ENCODE peak calls at places on chromosome 15, in four cellular contexts. X is Panc1, R is upper lobe of left lung, L is AG04450. T is an unnamed sample.

GRCh38 chr15:101479342-101479845 is 10.1 kb downstream of the PCSK6 start:
- DNase-seq in L (no peak), X (no peak), R (peak; percentile 58), T (no peak)

GRCh38 chr15:77671274-77672056 is 38.8 kb upstream of the LINGO1 start:
- DNase-seq in L (no peak), R (no peak), X (no peak), T (no peak)

GRCh38 chr15:81280696-81281095 is 43.2 kb downstream of the STARD5 start:
- DNase-seq in L (no peak), R (no peak), X (no peak), T (no peak)

GRCh38 chr15:66123799-66124198 is 129.8 kb downstream of the MEGF11 start:
- DNase-seq in X (no peak), R (no peak), L (no peak), T (no peak)

GRCh38 chr15:63034568-63034967 is 8.0 kb upstream of the TPM1 start:
- DNase-seq in X (no peak), L (no peak), R (no peak), T (no peak)

GRCh38 chr15:101499863-101500713 is 10.6 kb upstream of the PCSK6 start:
- DNase-seq in R (no peak), X (no peak), L (no peak), T (no peak)

GRCh38 chr15:78206326-78207109 is 27.8 kb downstream of the ACSBG1 start:
- DNase-seq in L (no peak), R (no peak), X (no peak), T (no peak)

GRCh38 chr15:67411491-67411890 is 109.4 kb upstream of the C15orf61 start:
- DNase-seq in R (no peak), L (no peak), X (no peak), T (no peak)

GRCh38 chr15:97986781-97987180 is 26.3 kb downstream of the ARRDC4 start:
- DNase-seq in R (no peak), X (no peak), L (no peak), T (no peak)

GRCh38 chr15:63189955-63190691 is 717 bp downstream of the RAB8B start:
- DNase-seq in R (no peak), X (no peak), L (no peak), T (no peak)

GRCh38 chr15:85414495-85414894 is 34.1 kb downstream of the AKAP13 start:
- DNase-seq in L (no peak), R (no peak), X (no peak), T (no peak)

GRCh38 chr15:63198752-63199250 is 9.4 kb downstream of the RAB8B start:
- DNase-seq in X (no peak), L (no peak), R (no peak), T (no peak)

GRCh38 chr15:42576776-42577175 is 1.4 kb downstream of the STARD9 start:
- DNase-seq in X (no peak), L (no peak), R (no peak), T (no peak)

GRCh38 chr15:78195735-78196201 is 38.6 kb downstream of the ACSBG1 start:
- DNase-seq in X (no peak), L (no peak), R (peak; percentile 41), T (no peak)

GRCh38 chr15:87682527-87682926 is 574.0 kb downstream of the NTRK3 start:
- DNase-seq in X (no peak), R (no peak), L (no peak), T (no peak)

GRCh38 chr15:62404194-62404985 is 239.3 kb upstream of the C2CD4B start:
- DNase-seq in R (no peak), X (no peak), L (no peak), T (no peak)

GRCh38 chr15:89003865-89004725 is 84.2 kb upstream of the ABHD2 start:
- DNase-seq in X (no peak), R (no peak), L (peak; percentile 27), T (no peak)

GRCh38 chr15:36996121-36996520 is 104.2 kb downstream of the MEIS2 start:
- DNase-seq in R (no peak), L (no peak), X (no peak), T (no peak)

GRCh38 chr15:77633913-77634265 is 1.2 kb upstream of the LINGO1 start:
- DNase-seq in L (no peak), R (no peak), X (no peak), T (no peak)

GRCh38 chr15:90818251-90819210 is 49.9 kb upstream of the FURIN start:
- DNase-seq in X (no peak), L (no peak), R (no peak), T (no peak)

GRCh38 chr15:43974852-43975251 is 148.1 kb downstream of the WDR76 start:
- DNase-seq in L (no peak), R (no peak), X (no peak), T (no peak)

GRCh38 chr15:89122532-89123525 is 34.6 kb downstream of the ABHD2 start:
- DNase-seq in L (no peak), X (no peak), R (no peak), T (no peak)

GRCh38 chr15:39582286-39582976 is 1.6 kb downstream of the THBS1 start:
- DNase-seq in L (no peak), R (peak; percentile 69), X (no peak), T (peak; percentile 11)

GRCh38 chr15:51869074-51869425 is 39.6 kb downstream of the TMOD3 start:
- DNase-seq in L (peak; percentile 70), X (no peak), R (no peak), T (peak; percentile 45)

GRCh38 chr15:38667875-38668274 is 103.3 kb upstream of the RASGRP1 start:
- DNase-seq in X (no peak), R (no peak), L (no peak), T (no peak)

GRCh38 chr15:84702961-84703482 is 12.9 kb downstream of the SEC11A start:
- DNase-seq in X (no peak), L (no peak), R (no peak), T (no peak)

GRCh38 chr15:50523736-50524318 is 22.6 kb downstream of the USP50 start:
- DNase-seq in L (no peak), R (no peak), X (no peak), T (no peak)

GRCh38 chr15:31740203-31740602 is 290.1 kb upstream of the CHRNA7 start:
- DNase-seq in R (no peak), L (no peak), X (no peak), T (no peak)

GRCh38 chr15:71413419-71413818 is 298.1 kb downstream of the THSD4 start:
- DNase-seq in X (no peak), R (no peak), L (no peak), T (no peak)

GRCh38 chr15:78938608-78939488 is 6.0 kb downstream of the CTSH start:
- DNase-seq in R (no peak), X (no peak), L (no peak), T (no peak)

GRCh38 chr15:57857871-57858270 is 151.4 kb downstream of the POLR2M start:
- DNase-seq in L (no peak), R (no peak), X (no peak), T (no peak)

GRCh38 chr15:89672221-89673161 is 6.7 kb downstream of the PLIN1 start:
- DNase-seq in R (peak; percentile 57), X (no peak), L (no peak), T (no peak)

GRCh38 chr15:47293763-47294162 is 423.5 kb upstream of the SEMA6D start:
- DNase-seq in R (no peak), L (peak; percentile 82), X (no peak), T (peak; percentile 88)

GRCh38 chr15:30984542-30984941 is 6.9 kb downstream of the MTMR10 start:
- DNase-seq in R (no peak), X (no peak), L (no peak), T (no peak)

GRCh38 chr15:60733196-60733595 is 254.3 kb upstream of the ICE2 start:
- DNase-seq in X (no peak), R (no peak), L (no peak), T (no peak)

GRCh38 chr15:59376735-59377134 is 4.1 kb upstream of the MYO1E start:
- DNase-seq in R (no peak), X (no peak), L (no peak), T (no peak)
- TF ChIP-seq CTCF in R (no peak), X (no peak), L (no peak), T (peak; percentile 12)

DNA sequence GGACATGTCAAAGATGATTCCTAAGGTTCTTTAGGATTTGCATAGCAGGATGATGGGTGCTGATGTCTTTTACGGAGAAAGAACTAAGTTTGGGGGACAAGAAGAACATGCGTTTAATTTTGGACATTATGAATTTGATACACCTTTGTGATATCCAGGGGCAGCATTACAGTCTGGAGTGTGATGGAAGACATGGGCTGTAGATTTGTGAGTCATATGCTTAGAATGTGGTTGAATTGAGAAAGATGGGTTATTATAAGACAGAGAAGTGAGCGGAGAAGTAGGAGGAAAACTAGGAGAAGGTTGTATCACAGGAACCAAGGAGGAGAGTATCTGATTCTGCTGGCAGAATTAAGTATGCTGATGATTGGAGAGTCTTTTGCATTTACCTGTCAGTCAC is 20.6 kb downstream of the NEO1 start:
- DNase-seq in X (no peak), L (no peak), R (no peak), T (no peak)
- H3K27me3 ChIP-seq in X (peaks cover 4% of the 10 kb centered on the region), L (no peaks in the 10 kb centered on the region), R (no peaks in the 10 kb centered on the region), T (no peaks in the 10 kb centered on the region)

GRCh38 chr15:69591905-69592508 is 139.4 kb downstream of the RPLP1 start:
- DNase-seq in X (no peak), R (no peak), L (no peak), T (no peak)
- H3K4me3 ChIP-seq in X (no peak overlapping the region), R (no peak overlapping the region), L (no peak overlapping the region), T (no peak overlapping the region)

DNA sequence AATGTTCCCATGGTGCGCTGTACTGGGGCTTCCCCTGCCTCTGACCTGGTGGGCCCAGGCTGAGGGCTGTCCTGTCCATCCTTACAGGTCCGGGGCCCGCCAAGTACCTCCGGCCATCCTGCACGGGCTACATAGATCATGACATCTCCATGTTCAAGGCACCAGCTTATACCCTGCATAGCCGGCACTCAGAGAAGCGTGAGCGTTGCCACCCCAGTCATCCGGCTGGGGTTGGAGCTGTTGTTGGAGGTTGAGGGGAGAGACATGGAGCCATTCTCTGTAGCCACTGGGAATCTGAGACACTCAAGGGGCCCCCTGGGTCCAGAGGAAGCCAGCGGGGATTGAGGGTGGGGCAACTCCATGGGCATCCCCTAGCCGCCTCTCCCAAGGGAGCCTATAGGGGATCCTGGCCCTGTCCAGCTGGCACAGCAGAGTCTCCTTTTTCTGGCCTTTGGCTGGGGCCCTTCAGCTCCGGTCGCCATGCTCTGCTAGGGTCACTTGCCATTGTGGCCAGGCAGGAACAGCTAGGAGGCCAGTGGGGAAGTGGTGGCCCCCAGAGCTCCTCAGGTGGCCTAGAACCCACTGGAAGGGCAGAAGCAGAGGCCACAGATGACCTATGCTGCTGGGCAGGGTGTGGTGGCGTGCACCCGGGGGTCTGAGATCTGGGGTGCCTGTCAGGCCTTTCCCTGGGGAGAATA is 12.5 kb upstream of the CSPG4 start:
- DNase-seq in R (no peak), L (no peak), X (no peak), T (no peak)
- TF ChIP-seq CTCF in R (no peak), L (no peak), X (no peak), T (no peak)